ENCODE peak calls at places on chromosome 13, in five cellular contexts. X is AG09309; I is B cell; T is astrocyte of the hippocampus; E is stimulated activated CD8-positive, alpha-beta memory T cell treated with anti-CD3 and anti-CD28 coated beads, Interleukin-2, amount 100 ng/mL, for 48 hours. V is an unnamed sample.

GRCh38 chr13:36706755-36707154 is 32.9 kb downstream of the SERTM1 start:
- DNase-seq in T (peak), I (no peak), E (no peak), X (peak), V (peak)

GRCh38 chr13:43377149-43377548 is 353.8 kb downstream of the DNAJC15 start:
- DNase-seq in X (no peak), I (no peak), T (no peak), E (no peak), V (no peak)

GRCh38 chr13:83377486-83377885 is 504.8 kb downstream of the SLITRK1 start:
- DNase-seq in T (no peak), E (no peak), X (no peak), I (no peak), V (no peak)

GRCh38 chr13:41306271-41307150 is 4.6 kb upstream of the NAA16 start:
- DNase-seq in I (no peak), X (no peak), T (no peak), E (no peak), V (no peak)

GRCh38 chr13:90623318-90624011 is 724.0 kb upstream of the MIR17HG start:
- DNase-seq in E (no peak), T (no peak), X (no peak), I (no peak), V (no peak)

GRCh38 chr13:33577037-33577436 is 240.9 kb upstream of the RFC3 start:
- DNase-seq in X (no peak), T (peak), E (no peak), I (no peak), V (no peak)

GRCh38 chr13:112968380-112968909 is 569 bp upstream of the MCF2L start:
- DNase-seq in X (no peak), E (peak), I (peak), T (peak), V (no peak)

GRCh38 chr13:79749985-79750551 is 269.1 kb downstream of the NDFIP2 start:
- DNase-seq in T (peak), E (no peak), I (no peak), X (peak), V (peak)

GRCh38 chr13:49436890-49437289 is 7.0 kb downstream of the CAB39L start:
- DNase-seq in T (peak), E (no peak), I (no peak), X (no peak), V (peak)

GRCh38 chr13:75357576-75358295 is 124.2 kb downstream of the TBC1D4 start:
- DNase-seq in I (peak), X (no peak), E (peak), T (peak), V (no peak)

GRCh38 chr13:107817652-107818287 is 397.6 kb downstream of the LIG4 start:
- DNase-seq in E (no peak), X (no peak), I (no peak), T (no peak), V (no peak)

GRCh38 chr13:30832845-30833332 is 73.2 kb upstream of the MEDAG start:
- DNase-seq in E (peak), X (no peak), T (peak), I (no peak), V (no peak)

GRCh38 chr13:19089315-19089714 is 92.3 kb downstream of the TUBA3C start:
- DNase-seq in T (no peak), E (no peak), I (no peak), X (no peak), V (no peak)

GRCh38 chr13:99655351-99656091 is 154.2 kb downstream of the TM9SF2 start:
- DNase-seq in E (no peak), I (no peak), X (peak), T (peak), V (no peak)

GRCh38 chr13:36718686-36719085 is 44.9 kb downstream of the SERTM1 start:
- DNase-seq in T (peak), E (no peak), X (no peak), I (no peak), V (no peak)

GRCh38 chr13:41546372-41547252 is 89.3 kb downstream of the RGCC start:
- DNase-seq in X (peak), I (no peak), T (peak), E (no peak), V (no peak)

GRCh38 chr13:44157614-44158013 is 216.0 kb upstream of the SERP2 start:
- DNase-seq in X (no peak), T (no peak), I (no peak), E (no peak), V (no peak)

GRCh38 chr13:112960671-112961070 is 8.3 kb upstream of the MCF2L start:
- DNase-seq in I (no peak), T (no peak), E (no peak), X (no peak), V (no peak)

GRCh38 chr13:90594694-90595093 is 752.8 kb upstream of the MIR17HG start:
- DNase-seq in X (peak), I (no peak), T (peak), E (no peak), V (peak)

GRCh38 chr13:80666782-80667537 is 326.0 kb upstream of the SPRY2 start:
- DNase-seq in E (no peak), T (no peak), X (no peak), I (no peak), V (no peak)

GRCh38 chr13:48066310-48066989 is 28.5 kb downstream of the MED4 start:
- DNase-seq in X (no peak), T (no peak), I (no peak), E (no peak), V (no peak)